ENCODE peak calls at places on chromosome 9, in ten cellular contexts. One of them, this sample, is unnamed.

GRCh38 chr9:76700916-76701315 is 63.3 kb upstream of the PCA3 start:
- DNase-seq in choroid plexus epithelial cell: no peak
- DNase-seq in epithelial cell of esophagus: no peak
- DNase-seq in GM12864: no peak
- DNase-seq in GM13977: no peak
- DNase-seq in spleen: no peak
- DNase-seq in stomach: no peak
- DNase-seq in GM06990: no peak
- DNase-seq in astrocyte of the spinal cord: no peak
- DNase-seq in epithelial cell of proximal tubule: no peak
- DNase-seq in this sample: no peak

GRCh38 chr9:14661421-14662059 is 31.7 kb downstream of the ZDHHC21 start:
- DNase-seq in GM12864: no peak
- DNase-seq in epithelial cell of esophagus: peak
- DNase-seq in epithelial cell of proximal tubule: no peak
- DNase-seq in stomach: no peak
- DNase-seq in astrocyte of the spinal cord: peak
- DNase-seq in choroid plexus epithelial cell: peak
- DNase-seq in spleen: no peak
- DNase-seq in GM13977: peak
- DNase-seq in GM06990: no peak
- DNase-seq in this sample: peak

GRCh38 chr9:115715656-115716055 is 437.9 kb upstream of the PAPPA start:
- DNase-seq in epithelial cell of esophagus: no peak
- DNase-seq in stomach: no peak
- DNase-seq in astrocyte of the spinal cord: no peak
- DNase-seq in GM13977: no peak
- DNase-seq in spleen: no peak
- DNase-seq in GM12864: no peak
- DNase-seq in epithelial cell of proximal tubule: no peak
- DNase-seq in GM06990: no peak
- DNase-seq in choroid plexus epithelial cell: no peak
- DNase-seq in this sample: no peak

GRCh38 chr9:106704056-106704625 is 158.8 kb upstream of the ZNF462 start:
- DNase-seq in GM06990: no peak
- DNase-seq in GM13977: no peak
- DNase-seq in epithelial cell of esophagus: no peak
- DNase-seq in GM12864: no peak
- DNase-seq in epithelial cell of proximal tubule: no peak
- DNase-seq in spleen: no peak
- DNase-seq in choroid plexus epithelial cell: peak
- DNase-seq in stomach: no peak
- DNase-seq in astrocyte of the spinal cord: no peak
- DNase-seq in this sample: no peak

GRCh38 chr9:35488566-35489312 is 1.2 kb upstream of the RUSC2 start:
- DNase-seq in stomach: no peak
- DNase-seq in astrocyte of the spinal cord: no peak
- DNase-seq in spleen: no peak
- DNase-seq in epithelial cell of proximal tubule: no peak
- DNase-seq in GM06990: no peak
- DNase-seq in GM13977: no peak
- DNase-seq in epithelial cell of esophagus: no peak
- DNase-seq in choroid plexus epithelial cell: no peak
- DNase-seq in GM12864: no peak
- DNase-seq in this sample: no peak

GRCh38 chr9:114214181-114214580 is 58.8 kb downstream of the COL27A1 start:
- DNase-seq in GM06990: no peak
- DNase-seq in spleen: no peak
- DNase-seq in astrocyte of the spinal cord: peak
- DNase-seq in choroid plexus epithelial cell: no peak
- DNase-seq in GM12864: no peak
- DNase-seq in epithelial cell of esophagus: peak
- DNase-seq in stomach: no peak
- DNase-seq in epithelial cell of proximal tubule: no peak
- DNase-seq in GM13977: no peak
- DNase-seq in this sample: no peak

GRCh38 chr9:112764837-112765236 is 14.3 kb downstream of the SNX30 start:
- DNase-seq in astrocyte of the spinal cord: no peak
- DNase-seq in GM13977: no peak
- DNase-seq in epithelial cell of esophagus: no peak
- DNase-seq in GM06990: no peak
- DNase-seq in epithelial cell of proximal tubule: no peak
- DNase-seq in choroid plexus epithelial cell: no peak
- DNase-seq in stomach: no peak
- DNase-seq in spleen: no peak
- DNase-seq in GM12864: no peak
- DNase-seq in this sample: no peak

GRCh38 chr9:83013867-83014605 is 48.9 kb downstream of the RASEF start:
- DNase-seq in choroid plexus epithelial cell: peak
- DNase-seq in astrocyte of the spinal cord: peak
- DNase-seq in stomach: no peak
- DNase-seq in spleen: no peak
- DNase-seq in GM06990: no peak
- DNase-seq in GM13977: no peak
- DNase-seq in epithelial cell of proximal tubule: no peak
- DNase-seq in GM12864: no peak
- DNase-seq in epithelial cell of esophagus: no peak
- DNase-seq in this sample: no peak

GRCh38 chr9:136323420-136323819 is 3.9 kb upstream of the GPSM1 start:
- DNase-seq in GM13977: no peak
- DNase-seq in spleen: no peak
- DNase-seq in GM12864: no peak
- DNase-seq in epithelial cell of esophagus: peak
- DNase-seq in epithelial cell of proximal tubule: no peak
- DNase-seq in astrocyte of the spinal cord: no peak
- DNase-seq in stomach: no peak
- DNase-seq in choroid plexus epithelial cell: no peak
- DNase-seq in GM06990: no peak
- DNase-seq in this sample: no peak

GRCh38 chr9:79263666-79264460 is 307.9 kb upstream of the TLE4 start:
- DNase-seq in stomach: no peak
- DNase-seq in GM13977: no peak
- DNase-seq in astrocyte of the spinal cord: peak
- DNase-seq in GM12864: no peak
- DNase-seq in spleen: no peak
- DNase-seq in epithelial cell of esophagus: no peak
- DNase-seq in epithelial cell of proximal tubule: no peak
- DNase-seq in GM06990: no peak
- DNase-seq in choroid plexus epithelial cell: peak
- DNase-seq in this sample: no peak

GRCh38 chr9:92328225-92328624 is 2.5 kb downstream of the CENPP start:
- DNase-seq in choroid plexus epithelial cell: peak
- DNase-seq in stomach: no peak
- DNase-seq in spleen: no peak
- DNase-seq in GM13977: no peak
- DNase-seq in astrocyte of the spinal cord: peak
- DNase-seq in GM12864: no peak
- DNase-seq in epithelial cell of esophagus: peak
- DNase-seq in epithelial cell of proximal tubule: no peak
- DNase-seq in GM06990: no peak
- DNase-seq in this sample: peak

GRCh38 chr9:37540634-37541033 is 35.5 kb downstream of the FBXO10 start:
- DNase-seq in GM06990: no peak
- DNase-seq in GM13977: no peak
- DNase-seq in astrocyte of the spinal cord: no peak
- DNase-seq in epithelial cell of esophagus: peak
- DNase-seq in choroid plexus epithelial cell: no peak
- DNase-seq in spleen: no peak
- DNase-seq in epithelial cell of proximal tubule: no peak
- DNase-seq in GM12864: no peak
- DNase-seq in stomach: peak
- DNase-seq in this sample: no peak

GRCh38 chr9:83466877-83467276 is 71.3 kb downstream of the FRMD3 start:
- DNase-seq in GM12864: no peak
- DNase-seq in GM13977: no peak
- DNase-seq in GM06990: no peak
- DNase-seq in epithelial cell of esophagus: no peak
- DNase-seq in choroid plexus epithelial cell: no peak
- DNase-seq in spleen: no peak
- DNase-seq in astrocyte of the spinal cord: no peak
- DNase-seq in epithelial cell of proximal tubule: no peak
- DNase-seq in stomach: no peak
- DNase-seq in this sample: no peak

GRCh38 chr9:34158362-34158869 is 20.4 kb upstream of the UBAP1 start:
- DNase-seq in astrocyte of the spinal cord: peak
- DNase-seq in GM12864: no peak
- DNase-seq in epithelial cell of esophagus: peak
- DNase-seq in spleen: peak
- DNase-seq in choroid plexus epithelial cell: peak
- DNase-seq in stomach: no peak
- DNase-seq in epithelial cell of proximal tubule: no peak
- DNase-seq in GM13977: no peak
- DNase-seq in GM06990: no peak
- DNase-seq in this sample: no peak

DNA sequence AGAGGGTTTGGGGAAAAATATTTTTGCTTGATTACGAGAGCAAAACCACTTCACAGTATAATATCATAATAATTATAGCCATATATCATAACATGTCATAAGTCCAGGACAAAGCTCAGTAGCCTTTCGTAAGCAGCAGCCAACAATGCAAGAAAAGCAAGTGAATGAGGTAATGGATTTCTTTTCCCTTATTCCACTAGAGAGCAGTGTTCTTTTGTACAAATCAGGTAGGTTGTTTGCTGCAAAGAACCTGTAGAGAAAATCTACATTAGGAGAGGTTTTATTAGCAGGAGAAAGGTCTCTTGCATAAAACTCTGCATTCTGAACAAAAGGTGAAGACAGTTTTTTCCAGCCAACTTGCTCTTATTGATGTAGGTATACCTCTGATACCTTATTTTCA is 1033.4 kb downstream of the TLE4 start:
- DNase-seq in stomach: no peak
- DNase-seq in epithelial cell of esophagus: peak
- DNase-seq in spleen: no peak
- DNase-seq in GM13977: no peak
- DNase-seq in GM06990: no peak
- DNase-seq in astrocyte of the spinal cord: peak
- DNase-seq in epithelial cell of proximal tubule: peak
- DNase-seq in choroid plexus epithelial cell: peak
- DNase-seq in GM12864: no peak
- DNase-seq in this sample: no peak
- TF ChIP-seq CTCF in stomach: no peak
- TF ChIP-seq CTCF in epithelial cell of esophagus: peak
- TF ChIP-seq CTCF in spleen: peak
- TF ChIP-seq CTCF in GM13977: no peak
- TF ChIP-seq CTCF in GM06990: no peak
- TF ChIP-seq CTCF in astrocyte of the spinal cord: peak
- TF ChIP-seq CTCF in epithelial cell of proximal tubule: peak
- TF ChIP-seq CTCF in choroid plexus epithelial cell: peak
- TF ChIP-seq CTCF in GM12864: no peak
- TF ChIP-seq CTCF in this sample: no peak

DNA sequence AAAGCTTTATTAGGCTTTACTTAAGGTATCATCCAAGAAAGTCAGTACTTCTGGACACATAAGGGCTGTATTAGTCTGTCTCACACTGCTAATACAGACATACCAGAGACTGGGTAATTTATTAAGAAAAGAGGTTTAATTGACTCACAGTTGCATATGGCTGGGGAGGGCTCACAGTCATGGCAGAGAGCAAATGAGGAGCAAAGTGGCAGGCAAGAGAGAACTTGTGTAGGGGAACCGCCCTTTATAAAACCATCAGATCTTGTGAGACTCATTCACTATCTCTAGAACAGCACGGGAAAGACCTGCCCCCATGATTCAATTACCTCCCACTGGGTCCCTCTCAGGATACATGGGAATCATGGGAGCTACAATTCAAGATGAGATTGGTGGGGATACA is 49.2 kb upstream of the SLC44A1 start:
- DNase-seq in GM06990: no peak
- DNase-seq in choroid plexus epithelial cell: no peak
- DNase-seq in epithelial cell of esophagus: peak
- DNase-seq in stomach: no peak
- DNase-seq in GM13977: no peak
- DNase-seq in GM12864: no peak
- DNase-seq in epithelial cell of proximal tubule: no peak
- DNase-seq in astrocyte of the spinal cord: no peak
- DNase-seq in spleen: no peak
- DNase-seq in this sample: no peak
- TF ChIP-seq CTCF in GM06990: no peak
- TF ChIP-seq CTCF in choroid plexus epithelial cell: no peak
- TF ChIP-seq CTCF in epithelial cell of esophagus: no peak
- TF ChIP-seq CTCF in stomach: no peak
- TF ChIP-seq CTCF in GM13977: no peak
- TF ChIP-seq CTCF in GM12864: no peak
- TF ChIP-seq CTCF in epithelial cell of proximal tubule: no peak
- TF ChIP-seq CTCF in astrocyte of the spinal cord: no peak
- TF ChIP-seq CTCF in spleen: no peak
- TF ChIP-seq CTCF in this sample: no peak

DNA sequence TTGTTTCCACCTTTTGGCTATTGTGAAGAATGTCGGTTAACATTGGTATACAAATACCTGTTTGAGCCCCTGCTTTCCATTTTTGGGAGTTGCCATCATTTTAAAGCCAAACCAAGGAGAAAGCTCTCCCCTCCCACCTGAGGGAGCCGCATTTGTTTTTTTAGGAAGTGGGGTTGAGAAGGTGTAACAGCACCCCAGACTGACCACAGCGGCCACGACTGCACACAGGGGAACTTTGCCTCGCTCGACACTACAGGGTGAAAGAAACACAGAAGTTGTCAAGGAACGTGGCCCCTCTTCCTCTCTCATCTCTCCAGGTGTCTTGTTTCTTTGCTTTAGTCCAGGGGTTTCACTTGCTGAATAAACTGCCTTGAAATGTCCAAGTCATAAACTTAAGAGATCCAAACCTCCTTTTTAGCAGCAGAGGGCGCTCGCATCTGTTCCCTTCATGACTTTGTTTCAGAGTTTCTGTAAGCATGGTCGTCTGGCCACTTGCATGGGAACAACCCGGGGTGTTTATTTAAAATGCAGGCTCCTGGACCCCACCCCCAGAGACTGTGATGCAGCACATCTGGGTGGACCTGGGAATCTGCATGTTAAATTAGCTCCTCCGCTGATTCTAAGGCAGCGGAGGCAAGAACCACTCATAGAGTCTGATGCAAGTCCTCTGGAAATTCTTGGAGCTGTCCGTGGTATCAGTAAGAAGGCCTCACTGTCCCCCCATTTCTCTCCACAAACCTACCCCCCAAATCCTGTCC is 2.1 kb upstream of the TTLL11 start:
- DNase-seq in GM13977: peak
- DNase-seq in GM12864: peak
- DNase-seq in choroid plexus epithelial cell: peak
- DNase-seq in stomach: peak
- DNase-seq in epithelial cell of esophagus: peak
- DNase-seq in astrocyte of the spinal cord: peak
- DNase-seq in GM06990: peak
- DNase-seq in epithelial cell of proximal tubule: no peak
- DNase-seq in spleen: no peak
- DNase-seq in this sample: peak
- TF ChIP-seq CTCF in GM13977: peak
- TF ChIP-seq CTCF in GM12864: peak
- TF ChIP-seq CTCF in choroid plexus epithelial cell: peak
- TF ChIP-seq CTCF in stomach: no peak
- TF ChIP-seq CTCF in epithelial cell of esophagus: peak
- TF ChIP-seq CTCF in astrocyte of the spinal cord: peak
- TF ChIP-seq CTCF in GM06990: peak
- TF ChIP-seq CTCF in epithelial cell of proximal tubule: peak
- TF ChIP-seq CTCF in spleen: peak
- TF ChIP-seq CTCF in this sample: peak

DNA sequence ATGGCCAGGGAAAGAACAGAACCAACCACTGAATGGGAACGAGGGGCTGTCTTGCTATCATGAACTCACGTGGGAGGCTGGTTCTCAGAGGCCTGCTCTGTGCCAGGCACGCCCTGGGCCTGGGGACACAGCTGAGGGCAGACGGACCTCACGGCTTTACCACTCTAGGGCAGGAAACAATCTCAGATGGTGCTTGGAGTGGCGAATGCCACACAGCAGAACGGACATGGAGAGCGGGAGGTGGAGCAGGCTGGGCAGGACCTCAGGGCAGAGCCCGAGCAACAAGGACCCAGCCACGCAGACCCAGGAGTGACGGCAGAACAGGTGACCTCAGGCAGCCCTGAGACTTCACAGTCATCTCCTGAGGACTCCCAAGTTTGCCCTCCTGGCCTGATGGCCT is 8.7 kb downstream of the TOR1A start:
- DNase-seq in GM12864: no peak
- DNase-seq in stomach: no peak
- DNase-seq in choroid plexus epithelial cell: no peak
- DNase-seq in epithelial cell of proximal tubule: no peak
- DNase-seq in epithelial cell of esophagus: no peak
- DNase-seq in GM06990: no peak
- DNase-seq in astrocyte of the spinal cord: no peak
- DNase-seq in GM13977: no peak
- DNase-seq in spleen: no peak
- DNase-seq in this sample: no peak
- TF ChIP-seq CTCF in GM12864: no peak
- TF ChIP-seq CTCF in stomach: no peak
- TF ChIP-seq CTCF in choroid plexus epithelial cell: no peak
- TF ChIP-seq CTCF in epithelial cell of proximal tubule: no peak
- TF ChIP-seq CTCF in epithelial cell of esophagus: no peak
- TF ChIP-seq CTCF in GM06990: no peak
- TF ChIP-seq CTCF in astrocyte of the spinal cord: no peak
- TF ChIP-seq CTCF in GM13977: no peak
- TF ChIP-seq CTCF in spleen: no peak
- TF ChIP-seq CTCF in this sample: no peak

This sample was measured in GM20000.